ENCODE peak calls at places on chromosomes 2 and 18, in four cellular contexts. R is transverse colon, U is tibial artery, C is heart right ventricle. I is an unnamed sample. For H3K4me1, the result is how much of the 10 kb centered on the place peaks cover.

GRCh38 chr2:26687785-26688184 is 4.7 kb upstream of the KCNK3 start:
- DNase-seq in R (no peak), U (no peak), C (no peak), I (no peak)

GRCh38 chr2:182148344-182148743 is 162.7 kb downstream of the PPP1R1C start:
- DNase-seq in R (no peak), U (peak), C (no peak), I (no peak)

GRCh38 chr18:37654034-37654433 is 88.4 kb upstream of the CELF4 start:
- DNase-seq in R (no peak), U (no peak), C (no peak), I (no peak)

GRCh38 chr2:61354486-61355197 is 116.2 kb downstream of the USP34 start:
- DNase-seq in R (no peak), U (no peak), C (no peak), I (no peak)

GRCh38 chr2:2692599-2693389 is 361.7 kb upstream of the MYT1L start:
- DNase-seq in R (no peak), U (no peak), C (no peak), I (no peak)

GRCh38 chr2:103847276-103847675 is 1006.6 kb upstream of the POU3F3 start:
- DNase-seq in R (no peak), U (no peak), C (no peak), I (no peak)

GRCh38 chr2:182038579-182038978 is 52.9 kb downstream of the PPP1R1C start:
- DNase-seq in R (no peak), U (no peak), C (no peak), I (no peak)

GRCh38 chr2:194087569-194087968 is 1569.5 kb upstream of the SLC39A10 start:
- DNase-seq in R (no peak), U (no peak), C (no peak), I (no peak)

GRCh38 chr2:126863336-126864015 is 35.2 kb upstream of the TEX51 start:
- DNase-seq in R (no peak), U (no peak), C (no peak), I (no peak)

GRCh38 chr2:164600763-164601162 is 20.5 kb downstream of the GRB14 start:
- DNase-seq in R (no peak), U (no peak), C (no peak), I (no peak)

GRCh38 chr2:109222825-109223471 is 93.9 kb downstream of the SH3RF3 start:
- DNase-seq in R (no peak), U (no peak), C (no peak), I (no peak)

GRCh38 chr2:75484840-75485239 is 75.9 kb downstream of the EVA1A start:
- DNase-seq in R (no peak), U (no peak), C (no peak), I (no peak)

GRCh38 chr2:34423301-34423700 is 824.2 kb upstream of the FAM98A start:
- DNase-seq in R (no peak), U (no peak), C (no peak), I (no peak)

DNA sequence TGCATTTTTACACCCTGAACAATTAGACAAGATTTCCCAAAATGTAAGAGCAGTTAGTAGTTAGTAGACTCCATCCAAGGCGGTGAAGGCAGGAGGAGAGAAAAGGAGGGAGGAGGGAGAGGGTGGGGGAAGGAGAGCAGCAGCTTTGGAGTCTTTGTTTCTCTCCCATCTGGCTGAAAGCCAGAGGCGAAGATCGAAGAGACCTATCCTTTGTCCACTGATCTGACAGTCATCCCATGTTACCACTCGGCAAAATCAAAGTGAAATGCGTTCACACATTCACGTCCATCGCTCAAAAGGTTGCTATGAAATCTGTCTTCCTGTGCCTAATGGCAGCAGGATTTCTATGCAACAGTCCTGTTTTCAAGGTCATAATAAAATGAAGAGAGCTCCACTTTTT is 90.3 kb upstream of the KLF7 start:
- DNase-seq in R (no peak), U (no peak), C (no peak), I (no peak)
- H3K4me1 ChIP-seq in R (under half), U (under half), C (half or more), I (under half)

DNA sequence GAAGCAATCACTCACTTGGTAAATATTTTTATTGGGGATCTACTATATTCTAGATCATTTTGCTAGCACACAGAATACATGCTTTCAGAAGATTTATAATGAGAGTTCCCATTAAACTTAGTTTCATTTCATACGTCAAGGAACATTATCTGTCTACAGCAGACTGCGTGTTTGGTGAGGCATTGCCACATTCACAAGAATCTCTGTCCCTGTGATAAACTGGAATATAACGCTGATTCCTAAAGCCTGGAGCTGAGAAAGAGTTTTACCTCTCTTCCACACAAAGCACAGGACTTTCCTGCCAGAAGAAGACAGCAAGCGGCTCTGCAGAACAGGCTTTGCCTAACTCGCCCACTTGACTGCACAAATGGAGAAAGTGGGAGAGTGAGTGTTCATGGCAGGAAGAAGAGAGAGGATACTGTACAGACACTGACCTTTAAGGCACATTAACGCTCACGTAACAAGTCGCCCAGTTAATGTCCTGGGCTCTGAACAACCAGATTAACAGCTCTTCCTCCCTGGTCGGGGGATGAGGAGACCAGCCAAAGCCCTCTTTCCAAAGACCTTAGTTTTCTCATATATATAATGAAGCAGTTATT is 356.2 kb downstream of the GPD2 start:
- DNase-seq in R (no peak), U (no peak), C (no peak), I (no peak)
- H3K4me1 ChIP-seq in R (under half), U (under half), C (under half), I (under half)

GRCh38 chr2:173962583-173963110 is 2.5 kb downstream of the SP3 start:
- DNase-seq in R (no peak), U (no peak), C (no peak), I (no peak)

GRCh38 chr2:173965372-173966025 is at the start of gene SP3:
- DNase-seq in R (peak), U (peak), C (peak), I (peak)

GRCh38 chr2:173963323-173963816 is 1.8 kb downstream of the SP3 start:
- DNase-seq in R (peak), U (peak), C (peak), I (no peak)

GRCh38 chr2:173964565-173965371 is 405 bp downstream of the SP3 start:
- DNase-seq in R (peak), U (peak), C (peak), I (peak)

GRCh38 chr2:173963817-173964564 is 1.2 kb downstream of the SP3 start:
- DNase-seq in R (peak), U (peak), C (peak), I (peak)
- H3K4me1 ChIP-seq in R (under half), U (under half), C (half or more), I (under half)

GRCh38 chr2:143145056-143145455 is 15.8 kb downstream of the ARHGAP15 start:
- DNase-seq in R (no peak), U (no peak), C (no peak), I (no peak)
- H3K4me1 ChIP-seq in R (under half), U (under half), C (under half), I (under half)

GRCh38 chr18:22189431-22189830 is 20.0 kb downstream of the GATA6 start:
- DNase-seq in R (no peak), U (peak), C (no peak), I (no peak)
- H3K4me1 ChIP-seq in R (half or more), U (half or more), C (half or more), I (half or more)

GRCh38 chr18:8777846-8778245 is 72.5 kb downstream of the MTCL1 start:
- DNase-seq in R (no peak), U (no peak), C (no peak), I (no peak)

GRCh38 chr18:8776544-8776943 is 71.2 kb downstream of the MTCL1 start:
- DNase-seq in R (no peak), U (peak), C (no peak), I (no peak)

GRCh38 chr18:8778386-8778785 is 73.0 kb downstream of the MTCL1 start:
- DNase-seq in R (no peak), U (no peak), C (no peak), I (no peak)

GRCh38 chr18:8773980-8774379 is 68.6 kb downstream of the MTCL1 start:
- DNase-seq in R (no peak), U (no peak), C (no peak), I (no peak)

GRCh38 chr18:8776013-8776515 is 70.7 kb downstream of the MTCL1 start:
- DNase-seq in R (no peak), U (peak), C (no peak), I (no peak)
- H3K4me1 ChIP-seq in R (under half), U (under half), C (under half), I (under half)

GRCh38 chr2:64220906-64221659 is 76.9 kb upstream of the PELI1 start:
- DNase-seq in R (no peak), U (no peak), C (no peak), I (no peak)

GRCh38 chr2:64221935-64222334 is 77.7 kb upstream of the PELI1 start:
- DNase-seq in R (no peak), U (no peak), C (no peak), I (no peak)

GRCh38 chr2:64218137-64218536 is 73.9 kb upstream of the PELI1 start:
- DNase-seq in R (no peak), U (no peak), C (no peak), I (no peak)

GRCh38 chr2:64222351-64222750 is 78.1 kb upstream of the PELI1 start:
- DNase-seq in R (no peak), U (no peak), C (peak), I (peak)

DNA sequence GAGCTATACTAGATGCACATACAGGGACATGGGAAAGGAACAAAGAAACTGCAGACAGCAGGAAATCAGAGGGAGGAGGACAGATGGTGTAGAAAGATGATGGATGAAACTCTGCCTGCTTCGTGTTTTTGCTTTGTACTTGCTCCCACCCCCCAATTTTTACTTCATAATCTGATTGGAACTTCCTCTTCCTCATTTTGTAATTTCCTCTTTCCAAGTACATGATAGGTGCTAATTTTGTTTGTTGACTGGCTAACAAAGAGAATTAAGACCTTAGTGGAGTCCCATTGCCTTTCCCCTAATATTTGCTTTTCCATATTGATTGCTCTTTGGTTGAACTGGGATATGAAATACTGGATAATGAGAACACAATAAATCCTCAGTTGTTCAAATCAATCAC is 76.1 kb upstream of the PELI1 start:
- DNase-seq in R (no peak), U (no peak), C (no peak), I (no peak)
- H3K4me1 ChIP-seq in R (under half), U (under half), C (under half), I (half or more)

DNA sequence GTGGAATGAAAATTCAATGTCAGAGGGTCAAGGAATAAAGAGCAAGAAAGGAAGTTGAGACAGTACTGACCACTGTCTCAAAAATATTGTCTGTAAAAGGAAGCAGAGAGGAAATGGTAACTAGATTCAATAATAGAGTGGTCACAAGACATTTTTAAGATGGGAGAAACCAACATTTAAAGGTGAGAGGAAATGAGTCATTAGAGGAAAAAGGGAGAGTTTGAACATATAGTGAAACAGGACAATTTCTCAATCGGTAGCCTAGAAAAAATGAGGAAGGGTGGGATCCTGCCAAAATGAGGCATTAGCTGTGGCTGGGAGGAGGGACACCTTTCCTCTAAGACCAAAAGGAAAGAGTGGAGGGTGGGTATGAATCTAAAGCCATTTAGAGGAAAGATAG is 288.5 kb downstream of the SP3 start:
- DNase-seq in R (no peak), U (no peak), C (no peak), I (no peak)
- H3K4me1 ChIP-seq in R (under half), U (under half), C (under half), I (under half)

DNA sequence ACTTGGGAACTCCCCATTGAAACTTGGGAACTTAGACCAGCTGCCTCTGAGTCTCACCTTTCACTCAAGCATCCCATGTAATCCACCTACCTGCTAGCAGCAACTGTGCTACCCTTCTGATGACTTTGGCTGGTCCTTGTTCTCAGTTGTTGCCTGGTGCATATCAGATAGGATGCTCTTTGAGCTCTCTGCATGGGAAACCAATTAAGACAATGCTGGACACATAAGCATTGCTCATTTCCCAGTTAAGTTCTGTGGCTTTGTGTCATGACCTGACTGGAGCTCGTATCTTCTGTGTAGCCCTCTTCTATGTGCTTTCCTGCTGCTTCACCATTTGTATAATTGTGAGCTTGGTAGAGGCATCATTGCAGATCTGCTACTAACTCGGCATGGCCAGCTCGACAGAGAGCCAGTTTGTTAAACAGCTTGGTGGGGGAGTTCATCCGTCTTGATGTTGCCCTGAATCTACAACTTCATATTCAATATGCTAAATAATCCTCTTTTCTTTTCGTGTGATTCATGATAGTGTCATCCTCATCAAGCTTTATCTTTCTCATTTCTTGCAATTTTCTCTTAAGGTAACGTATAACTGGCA is 447.5 kb upstream of the SLC14A2 start:
- DNase-seq in R (no peak), U (no peak), C (no peak), I (no peak)
- H3K4me1 ChIP-seq in R (under half), U (under half), C (under half), I (under half)

GRCh38 chr18:79026491-79026890 is 42.7 kb upstream of the ATP9B start:
- DNase-seq in R (no peak), U (no peak), C (no peak), I (no peak)
- H3K4me1 ChIP-seq in R (under half), U (under half), C (under half), I (under half)

I was measured in heart left ventricle.